ENCODE peak calls at places on chromosomes 12 and 14, in ten cellular contexts. S is CD4-positive, alpha-beta T cell; K is upper lobe of right lung; E is effector CD4-positive, alpha-beta T cell; B is RCC 7860; W is activated T-helper 1 cell treated with anti-CD3 and anti-CD28 coated beads, Interleukin-12 subunit alpha, Interleukin-12 subunit beta, Interleukin-2, Interleukin-4 antibody, amounts not matched to agents 30 ng/mL and 10 ng/mL and 1 ng/mL, durations not matched to agents 14 hours and 24 hours and 36 hours; V is dorsolateral prefrontal cortex; H is fibroblast of the aortic adventitia; Q is T-cell; I is H54. C is an unnamed sample.

GRCh38 chr14:93207468-93208308 is 632 bp downstream of the UBR7 start:
- DNase-seq in S (no peak), K (no peak), E (no peak), B (peak; percentile 23), W (no peak), V (peak; percentile 58), H (peak; percentile 51), Q (no peak), I (peak; percentile 31), C (peak; percentile 62)

GRCh38 chr14:105305350-105305749 is 4.5 kb upstream of the BRF1 start:
- DNase-seq in S (no peak), K (no peak), E (no peak), B (no peak), W (no peak), V (no peak), H (no peak), Q (no peak), I (no peak), C (no peak)

GRCh38 chr12:123502163-123502562 is 31.4 kb downstream of the RILPL1 start:
- DNase-seq in S (no peak), K (no peak), E (no peak), B (no peak), W (no peak), V (peak; percentile 62), H (no peak), Q (no peak), I (no peak), C (no peak)

GRCh38 chr12:31570880-31571279 is 20.1 kb downstream of the DENND5B start:
- DNase-seq in S (no peak), K (no peak), E (no peak), B (no peak), W (no peak), V (no peak), H (no peak), Q (no peak), I (no peak), C (no peak)

GRCh38 chr12:48197549-48197966 is 5.5 kb downstream of the OR10AD1 start:
- DNase-seq in S (no peak), K (no peak), E (peak; percentile 8), B (no peak), W (no peak), V (no peak), H (peak; percentile 33), Q (no peak), I (no peak), C (no peak)

GRCh38 chr12:53701518-53702264 is 25.6 kb downstream of the CALCOCO1 start:
- DNase-seq in S (peak; percentile 67), K (peak; percentile 91), E (peak; percentile 67), B (peak; percentile 34), W (peak; percentile 42), V (peak; percentile 81), H (peak; percentile 81), Q (peak; percentile 56), I (peak; percentile 69), C (peak; percentile 87)

GRCh38 chr14:23951590-23952143 is 1.9 kb upstream of the DHRS4 start:
- DNase-seq in S (no peak), K (no peak), E (no peak), B (no peak), W (no peak), V (no peak), H (no peak), Q (no peak), I (no peak), C (no peak)

GRCh38 chr12:84656705-84657104 is 255.9 kb downstream of the SLC6A15 start:
- DNase-seq in S (no peak), K (no peak), E (no peak), B (no peak), W (no peak), V (no peak), H (no peak), Q (no peak), I (no peak), C (no peak)

GRCh38 chr14:93715279-93715927 is 72.9 kb downstream of the PRIMA1 start:
- DNase-seq in S (no peak), K (no peak), E (no peak), B (no peak), W (no peak), V (no peak), H (no peak), Q (no peak), I (no peak), C (no peak)

GRCh38 chr14:61925043-61925442 is 162.8 kb downstream of the SNAPC1 start:
- DNase-seq in S (no peak), K (no peak), E (no peak), B (no peak), W (no peak), V (no peak), H (no peak), Q (no peak), I (no peak), C (no peak)

GRCh38 chr12:5748027-5748426 is 197.0 kb downstream of the ANO2 start:
- DNase-seq in S (no peak), K (no peak), E (no peak), B (no peak), W (no peak), V (no peak), H (no peak), Q (no peak), I (no peak), C (no peak)

GRCh38 chr12:5220835-5221234 is 177.2 kb downstream of the KCNA5 start:
- DNase-seq in S (no peak), K (no peak), E (no peak), B (peak; percentile 40), W (no peak), V (no peak), H (no peak), Q (no peak), I (peak; percentile 15), C (no peak)

GRCh38 chr14:89420502-89420901 is 3.5 kb upstream of the FOXN3 start:
- DNase-seq in S (no peak), K (no peak), E (no peak), B (no peak), W (no peak), V (no peak), H (no peak), Q (no peak), I (no peak), C (no peak)

GRCh38 chr12:68794653-68795253 is 13.2 kb upstream of the MDM2 start:
- DNase-seq in S (no peak), K (no peak), E (no peak), B (peak; percentile 25), W (no peak), V (no peak), H (no peak), Q (no peak), I (no peak), C (no peak)

GRCh38 chr14:78519863-78520262 is 349.7 kb downstream of the NRXN3 start:
- DNase-seq in S (no peak), K (no peak), E (no peak), B (no peak), W (no peak), V (no peak), H (peak; percentile 9), Q (no peak), I (no peak), C (peak; percentile 84)

GRCh38 chr12:6647083-6647604 is at the start of gene ACRBP:
- DNase-seq in S (no peak), K (peak; percentile 87), E (no peak), B (no peak), W (peak; percentile 28), V (peak; percentile 62), H (peak; percentile 50), Q (no peak), I (no peak), C (peak; percentile 79)

GRCh38 chr12:115749071-115749470 is 528.4 kb downstream of the MED13L start:
- DNase-seq in S (no peak), K (no peak), E (no peak), B (no peak), W (no peak), V (no peak), H (no peak), Q (no peak), I (no peak), C (no peak)

GRCh38 chr12:62799766-62800406 is 135.1 kb downstream of the PPM1H start:
- DNase-seq in S (no peak), K (no peak), E (no peak), B (no peak), W (no peak), V (no peak), H (no peak), Q (no peak), I (no peak), C (no peak)

GRCh38 chr14:79825046-79825521 is 386.2 kb downstream of the DIO2 start:
- DNase-seq in S (no peak), K (no peak), E (no peak), B (no peak), W (no peak), V (no peak), H (peak; percentile 16), Q (no peak), I (no peak), C (no peak)

GRCh38 chr14:77284066-77284855 is 13.3 kb upstream of the NGB start:
- DNase-seq in S (no peak), K (no peak), E (no peak), B (no peak), W (no peak), V (no peak), H (no peak), Q (no peak), I (no peak), C (no peak)

GRCh38 chr14:38208825-38209562 is 1.3 kb downstream of the SSTR1 start:
- DNase-seq in S (no peak), K (peak; percentile 66), E (no peak), B (no peak), W (no peak), V (no peak), H (peak; percentile 17), Q (no peak), I (no peak), C (peak; percentile 68)

GRCh38 chr14:52791204-52792096 is at the start of gene GNPNAT1:
- DNase-seq in S (peak; percentile 83), K (peak; percentile 95), E (peak; percentile 85), B (peak; percentile 76), W (peak; percentile 85), V (peak; percentile 76), H (peak; percentile 91), Q (peak; percentile 86), I (peak; percentile 64), C (peak; percentile 85)

GRCh38 chr12:50101663-50102062 is 2.1 kb upstream of the GPD1 start:
- DNase-seq in S (no peak), K (no peak), E (no peak), B (peak; percentile 16), W (no peak), V (no peak), H (peak; percentile 57), Q (no peak), I (peak; percentile 41), C (no peak)

GRCh38 chr14:32470161-32470705 is 141.1 kb downstream of the AKAP6 start:
- DNase-seq in S (no peak), K (no peak), E (no peak), B (no peak), W (no peak), V (no peak), H (no peak), Q (no peak), I (no peak), C (no peak)

GRCh38 chr12:93823616-93824410 is 146.6 kb downstream of the CRADD start:
- DNase-seq in S (no peak), K (no peak), E (no peak), B (no peak), W (no peak), V (no peak), H (peak; percentile 47), Q (no peak), I (no peak), C (no peak)

GRCh38 chr14:28831126-28831525 is 64.5 kb downstream of the FOXG1 start:
- DNase-seq in S (no peak), K (no peak), E (no peak), B (no peak), W (no peak), V (no peak), H (no peak), Q (no peak), I (no peak), C (no peak)

GRCh38 chr14:32453857-32454810 is 125.0 kb downstream of the AKAP6 start:
- DNase-seq in S (no peak), K (no peak), E (no peak), B (no peak), W (no peak), V (no peak), H (no peak), Q (no peak), I (no peak), C (no peak)

GRCh38 chr12:109892748-109893147 is 7.3 kb upstream of the TCHP start:
- DNase-seq in S (no peak), K (no peak), E (no peak), B (no peak), W (peak; percentile 12), V (no peak), H (no peak), Q (no peak), I (no peak), C (no peak)

C was measured in nephron progenitor cell.